ENCODE peak calls at places on chromosomes 2 and 18, in five cellular contexts. One of them, this sample, is unnamed.

GRCh38 chr2:30629866-30630265 is 177.4 kb downstream of the CAPN13 start:
- DNase-seq in HCT116: no peak
- DNase-seq in A549: peak; percentile 20
- DNase-seq in stomach: no peak
- DNase-seq in ovary: no peak
- DNase-seq in this sample: no peak

GRCh38 chr18:8801263-8801901 is 96.0 kb downstream of the MTCL1 start:
- DNase-seq in HCT116: no peak
- DNase-seq in A549: peak; percentile 79
- DNase-seq in stomach: no peak
- DNase-seq in ovary: no peak
- DNase-seq in this sample: no peak

GRCh38 chr2:84904717-84905174 is 710 bp upstream of the TMSB10 start:
- DNase-seq in HCT116: no peak
- DNase-seq in A549: peak; percentile 80
- DNase-seq in stomach: peak; percentile 83
- DNase-seq in ovary: peak; percentile 88
- DNase-seq in this sample: peak; percentile 79

GRCh38 chr2:129908721-129909373 is 70.6 kb upstream of the RAB6C start:
- DNase-seq in HCT116: no peak
- DNase-seq in A549: no peak
- DNase-seq in stomach: peak; percentile 11
- DNase-seq in ovary: no peak
- DNase-seq in this sample: no peak

GRCh38 chr18:49381267-49381865 is 79.1 kb downstream of the DYM start:
- DNase-seq in HCT116: no peak
- DNase-seq in A549: no peak
- DNase-seq in stomach: no peak
- DNase-seq in ovary: no peak
- DNase-seq in this sample: no peak

GRCh38 chr2:88227446-88227845 is 57.3 kb downstream of the THNSL2 start:
- DNase-seq in HCT116: peak; percentile 26
- DNase-seq in A549: peak; percentile 7
- DNase-seq in stomach: no peak
- DNase-seq in ovary: no peak
- DNase-seq in this sample: no peak

GRCh38 chr2:140988597-140988996 is 1142.2 kb downstream of the LRP1B start:
- DNase-seq in HCT116: no peak
- DNase-seq in A549: no peak
- DNase-seq in stomach: no peak
- DNase-seq in ovary: no peak
- DNase-seq in this sample: no peak

GRCh38 chr2:52260904-52261303 is 1229.0 kb upstream of the NRXN1 start:
- DNase-seq in HCT116: no peak
- DNase-seq in A549: no peak
- DNase-seq in stomach: no peak
- DNase-seq in ovary: no peak
- DNase-seq in this sample: no peak

GRCh38 chr2:168137510-168138180 is 109.8 kb downstream of the STK39 start:
- DNase-seq in HCT116: no peak
- DNase-seq in A549: no peak
- DNase-seq in stomach: no peak
- DNase-seq in ovary: no peak
- DNase-seq in this sample: no peak

GRCh38 chr18:28269750-28270149 is 92.8 kb upstream of the CDH2 start:
- DNase-seq in HCT116: no peak
- DNase-seq in A549: no peak
- DNase-seq in stomach: no peak
- DNase-seq in ovary: no peak
- DNase-seq in this sample: no peak

GRCh38 chr2:190837417-190837816 is 43.2 kb upstream of the GLS start:
- DNase-seq in HCT116: peak; percentile 51
- DNase-seq in A549: peak; percentile 55
- DNase-seq in stomach: no peak
- DNase-seq in ovary: no peak
- DNase-seq in this sample: no peak

GRCh38 chr2:38444247-38444646 is 67.2 kb upstream of the ATL2 start:
- DNase-seq in HCT116: peak; percentile 51
- DNase-seq in A549: no peak
- DNase-seq in stomach: no peak
- DNase-seq in ovary: no peak
- DNase-seq in this sample: no peak

GRCh38 chr2:42809876-42810125 is 17.4 kb upstream of the HAAO start:
- DNase-seq in HCT116: peak; percentile 52
- DNase-seq in A549: peak; percentile 87
- DNase-seq in stomach: peak; percentile 84
- DNase-seq in ovary: peak; percentile 88
- DNase-seq in this sample: peak; percentile 89

GRCh38 chr2:23480991-23481797 is 96.2 kb downstream of the KLHL29 start:
- DNase-seq in HCT116: peak; percentile 42
- DNase-seq in A549: peak; percentile 72
- DNase-seq in stomach: no peak
- DNase-seq in ovary: no peak
- DNase-seq in this sample: peak; percentile 18

GRCh38 chr2:145752091-145752806 is 1232.3 kb upstream of the ZEB2 start:
- DNase-seq in HCT116: peak; percentile 50
- DNase-seq in A549: peak; percentile 64
- DNase-seq in stomach: no peak
- DNase-seq in ovary: no peak
- DNase-seq in this sample: no peak

GRCh38 chr18:13453714-13454113 is 235.2 kb downstream of the LDLRAD4 start:
- DNase-seq in HCT116: no peak
- DNase-seq in A549: no peak
- DNase-seq in stomach: peak; percentile 20
- DNase-seq in ovary: no peak
- DNase-seq in this sample: no peak

GRCh38 chr2:30693821-30694281 is 113.4 kb downstream of the CAPN13 start:
- DNase-seq in HCT116: no peak
- DNase-seq in A549: no peak
- DNase-seq in stomach: no peak
- DNase-seq in ovary: no peak
- DNase-seq in this sample: peak; percentile 40

GRCh38 chr2:176072951-176073904 is 10.5 kb downstream of the EVX2 start:
- DNase-seq in HCT116: no peak
- DNase-seq in A549: no peak
- DNase-seq in stomach: no peak
- DNase-seq in ovary: no peak
- DNase-seq in this sample: no peak

GRCh38 chr2:86027196-86027912 is 78.3 kb downstream of the POLR1A start:
- DNase-seq in HCT116: no peak
- DNase-seq in A549: no peak
- DNase-seq in stomach: no peak
- DNase-seq in ovary: no peak
- DNase-seq in this sample: no peak

GRCh38 chr18:9658111-9658641 is 43.8 kb upstream of the PPP4R1 start:
- DNase-seq in HCT116: peak; percentile 60
- DNase-seq in A549: no peak
- DNase-seq in stomach: no peak
- DNase-seq in ovary: no peak
- DNase-seq in this sample: no peak

GRCh38 chr2:96329416-96329815 is 4.3 kb downstream of the ITPRIPL1 start:
- DNase-seq in HCT116: no peak
- DNase-seq in A549: no peak
- DNase-seq in stomach: no peak
- DNase-seq in ovary: no peak
- DNase-seq in this sample: no peak

GRCh38 chr18:58727776-58728500 is 56.7 kb downstream of the MALT1 start:
- DNase-seq in HCT116: no peak
- DNase-seq in A549: no peak
- DNase-seq in stomach: no peak
- DNase-seq in ovary: no peak
- DNase-seq in this sample: peak; percentile 25

GRCh38 chr2:106197878-106198277 is 3.8 kb upstream of the UXS1 start:
- DNase-seq in HCT116: no peak
- DNase-seq in A549: no peak
- DNase-seq in stomach: no peak
- DNase-seq in ovary: no peak
- DNase-seq in this sample: no peak

GRCh38 chr18:67354091-67354490 is 162.4 kb downstream of the DSEL start:
- DNase-seq in HCT116: no peak
- DNase-seq in A549: no peak
- DNase-seq in stomach: no peak
- DNase-seq in ovary: no peak
- DNase-seq in this sample: no peak

GRCh38 chr18:51655327-51655698 is 457.8 kb upstream of the MEX3C start:
- DNase-seq in HCT116: no peak
- DNase-seq in A549: no peak
- DNase-seq in stomach: no peak
- DNase-seq in ovary: no peak
- DNase-seq in this sample: no peak

DNA sequence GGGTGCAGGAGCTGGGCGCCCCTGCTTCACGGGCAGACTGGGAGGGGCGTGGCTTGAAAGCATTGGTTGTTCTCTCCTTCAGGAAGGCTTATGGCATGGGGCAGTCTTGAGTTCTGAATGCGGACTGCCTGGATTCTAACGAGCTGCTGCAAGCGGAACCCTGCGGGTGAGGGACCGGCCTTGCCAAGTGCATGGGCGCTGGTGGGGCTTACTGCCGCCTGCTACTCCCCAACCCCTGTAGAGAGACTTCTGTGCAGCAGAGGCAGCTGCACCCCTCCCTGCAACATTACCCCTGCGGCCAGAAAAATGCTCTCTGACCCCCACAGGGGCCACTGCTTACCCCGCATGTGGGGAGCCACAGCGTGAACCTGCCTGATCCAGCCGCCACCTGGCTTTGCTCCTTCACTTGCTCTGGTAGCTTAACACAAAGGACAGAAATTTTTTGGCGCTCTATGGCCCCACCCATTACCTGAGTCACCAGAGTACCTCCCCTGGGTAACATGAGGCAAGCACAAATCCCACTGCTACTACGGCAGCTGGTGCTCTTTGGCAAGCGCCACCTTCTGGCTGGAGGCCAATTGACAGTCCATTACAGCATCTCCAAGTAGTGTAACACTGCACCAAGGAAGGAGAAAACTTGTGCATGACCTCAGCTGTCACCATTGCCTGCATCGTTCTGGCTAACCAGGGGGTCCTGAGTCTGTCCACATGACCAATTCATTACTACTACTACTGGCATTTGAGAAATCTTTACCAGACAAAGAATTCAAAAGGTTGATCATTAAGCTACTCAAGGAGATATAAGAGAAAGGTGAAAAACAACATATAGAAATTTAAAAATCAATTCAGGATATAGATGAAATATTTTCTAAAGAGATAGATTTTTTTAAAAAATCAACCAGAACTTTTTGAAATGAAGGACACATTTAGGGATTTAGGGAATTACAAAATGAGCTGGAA is 35.4 kb downstream of the MYL12B start:
- DNase-seq in HCT116: peak; percentile 94
- DNase-seq in A549: peak; percentile 91
- DNase-seq in stomach: peak; percentile 94
- DNase-seq in ovary: peak; percentile 58
- DNase-seq in this sample: peak; percentile 91
- TF ChIP-seq POLR2A in HCT116: peak; percentile 95
- TF ChIP-seq POLR2A in A549: peak; percentile 47
- TF ChIP-seq POLR2A in stomach: no peak
- TF ChIP-seq POLR2A in ovary: no peak
- TF ChIP-seq POLR2A in this sample: peak; percentile 39

DNA sequence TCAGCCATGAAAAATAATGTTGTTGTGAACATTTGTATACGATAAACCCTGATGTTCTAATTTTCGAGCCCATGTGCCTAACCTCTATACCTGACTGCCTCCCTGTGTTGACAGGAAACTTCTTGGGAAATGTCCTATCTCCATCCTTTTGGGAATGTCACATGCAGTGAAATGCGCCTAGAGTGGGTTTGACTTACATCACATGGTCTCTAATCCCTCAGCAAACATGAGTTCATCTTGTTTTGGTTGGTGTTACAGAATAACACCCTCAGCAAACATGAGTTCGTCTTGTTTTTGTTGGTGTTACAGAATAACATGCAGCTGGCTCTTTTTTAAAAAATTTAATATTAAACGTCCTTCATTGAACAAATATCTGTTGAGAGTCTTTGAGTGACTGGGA is 4.3 kb upstream of the UGT1A6 start:
- DNase-seq in HCT116: no peak
- DNase-seq in A549: no peak
- DNase-seq in stomach: no peak
- DNase-seq in ovary: no peak
- DNase-seq in this sample: no peak
- H3K4me3 ChIP-seq in HCT116: no peak overlapping the region
- H3K4me3 ChIP-seq in A549: no peak overlapping the region
- H3K4me3 ChIP-seq in stomach: no peak overlapping the region
- H3K4me3 ChIP-seq in ovary: no peak overlapping the region
- H3K4me3 ChIP-seq in this sample: no peak overlapping the region

GRCh38 chr2:70132244-70133126 is 45.2 kb downstream of the PCBP1 start:
- DNase-seq in HCT116: no peak
- DNase-seq in A549: peak; percentile 68
- DNase-seq in stomach: peak; percentile 55
- DNase-seq in ovary: peak; percentile 38
- DNase-seq in this sample: peak; percentile 70

GRCh38 chr2:70133127-70133452 is 45.8 kb downstream of the PCBP1 start:
- DNase-seq in HCT116: no peak
- DNase-seq in A549: no peak
- DNase-seq in stomach: no peak
- DNase-seq in ovary: no peak
- DNase-seq in this sample: no peak

GRCh38 chr2:70127920-70128444 is 40.7 kb downstream of the PCBP1 start:
- DNase-seq in HCT116: no peak
- DNase-seq in A549: no peak
- DNase-seq in stomach: no peak
- DNase-seq in ovary: no peak
- DNase-seq in this sample: no peak

DNA sequence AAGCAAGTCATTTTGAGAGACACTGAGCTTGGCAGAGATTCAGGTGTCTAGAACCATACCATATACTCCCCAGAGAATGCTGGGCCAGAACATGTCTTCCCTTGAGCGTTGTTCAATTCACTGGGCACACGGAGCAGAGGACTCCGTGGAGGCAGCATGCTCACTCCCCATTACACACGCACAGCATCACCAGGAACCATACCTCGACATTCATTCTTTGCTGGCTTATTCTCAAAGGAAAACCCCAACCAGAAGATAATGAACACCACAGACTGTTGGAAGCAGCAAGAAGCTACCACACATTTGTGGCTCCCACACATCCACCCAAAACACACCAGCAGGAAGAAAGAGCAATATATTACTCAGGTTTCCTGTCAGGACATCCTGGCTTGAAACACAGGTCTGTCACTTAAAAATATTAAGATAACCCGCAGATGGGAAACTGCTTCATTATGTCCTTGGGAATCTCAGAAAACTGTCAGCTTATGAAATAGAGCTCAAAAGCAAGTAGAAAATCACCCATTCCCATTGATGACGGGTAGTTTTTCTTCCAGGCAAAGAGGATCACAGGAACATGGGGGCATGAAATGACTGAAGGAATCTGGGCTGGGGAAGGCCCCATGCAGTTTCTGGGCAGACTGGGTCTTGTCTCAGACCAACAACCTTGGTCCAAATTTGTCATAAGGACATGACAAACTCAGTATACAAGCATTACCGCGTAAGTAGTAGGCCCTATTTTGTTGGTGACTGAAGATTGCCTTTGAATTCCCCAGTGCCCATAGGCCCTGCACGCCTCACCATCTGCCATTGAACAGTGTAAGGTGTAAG is 46.5 kb downstream of the PCBP1 start:
- DNase-seq in HCT116: no peak
- DNase-seq in A549: no peak
- DNase-seq in stomach: no peak
- DNase-seq in ovary: no peak
- DNase-seq in this sample: no peak
- TF ChIP-seq POLR2A in HCT116: no peak
- TF ChIP-seq POLR2A in A549: no peak
- TF ChIP-seq POLR2A in stomach: no peak
- TF ChIP-seq POLR2A in ovary: no peak
- TF ChIP-seq POLR2A in this sample: no peak

GRCh38 chr2:109331864-109332848 is 203.2 kb downstream of the SH3RF3 start:
- DNase-seq in HCT116: peak; percentile 36
- DNase-seq in A549: peak; percentile 36
- DNase-seq in stomach: peak; percentile 40
- DNase-seq in ovary: peak; percentile 34
- DNase-seq in this sample: no peak
- H3K4me3 ChIP-seq in HCT116: peak overlapping the region; percentile 15
- H3K4me3 ChIP-seq in A549: no peak overlapping the region
- H3K4me3 ChIP-seq in stomach: no peak overlapping the region
- H3K4me3 ChIP-seq in ovary: no peak overlapping the region
- H3K4me3 ChIP-seq in this sample: no peak overlapping the region

This sample was measured in right lobe of liver.